ENCODE peak calls at places on chromosomes 1 and 21, in nine cellular contexts. N is breast epithelium; X is ACHN; C is LHCN-M2; B is NCI-H1105; K is 8988T; G is activated effector memory CD4-positive, alpha-beta T cell treated with anti-CD3 and anti-CD28 coated beads, Interleukin-2, amount 50 U/mL, for 16 hours; A is HT1080; P is mucosa of gallbladder. L is an unnamed sample.

GRCh38 chr1:201241716-201242115 is 41.6 kb upstream of the PKP1 start:
- DNase-seq in N (no peak), X (no peak), C (no peak), B (no peak), K (no peak), G (no peak), A (no peak), P (no peak), L (no peak)

GRCh38 chr1:116185161-116185701 is 74.0 kb downstream of the MAB21L3 start:
- DNase-seq in N (no peak), X (no peak), C (no peak), B (no peak), K (no peak), G (no peak), A (no peak), P (no peak), L (no peak)

GRCh38 chr1:95084317-95085176 is 11.8 kb upstream of the ALG14 start:
- DNase-seq in N (no peak), X (peak), C (peak), B (peak), K (peak), G (no peak), A (peak), P (no peak), L (no peak)

GRCh38 chr21:45390121-45390751 is 14.7 kb upstream of the COL18A1 start:
- DNase-seq in N (no peak), X (no peak), C (no peak), B (no peak), K (no peak), G (peak), A (no peak), P (no peak), L (no peak)

GRCh38 chr21:40245021-40245420 is 377.8 kb downstream of the PCP4 start:
- DNase-seq in N (no peak), X (no peak), C (no peak), B (no peak), K (no peak), G (no peak), A (no peak), P (no peak), L (no peak)

GRCh38 chr21:44919111-44919912 is 1.4 kb downstream of the ITGB2 start:
- DNase-seq in N (no peak), X (no peak), C (no peak), B (no peak), K (no peak), G (no peak), A (no peak), P (no peak), L (no peak)

GRCh38 chr1:95023399-95024050 is 49.2 kb downstream of the ALG14 start:
- DNase-seq in N (no peak), X (peak), C (peak), B (no peak), K (no peak), G (no peak), A (peak), P (no peak), L (no peak)

GRCh38 chr1:46340404-46341221 is at the start of gene NSUN4:
- DNase-seq in N (peak), X (peak), C (peak), B (peak), K (peak), G (peak), A (peak), P (peak), L (peak)

GRCh38 chr1:30143517-30143916 is 579.9 kb downstream of the MATN1 start:
- DNase-seq in N (no peak), X (no peak), C (no peak), B (no peak), K (no peak), G (no peak), A (no peak), P (no peak), L (no peak)

GRCh38 chr1:246203180-246203579 is 303.9 kb downstream of the SMYD3 start:
- DNase-seq in N (no peak), X (no peak), C (no peak), B (no peak), K (no peak), G (no peak), A (no peak), P (no peak), L (no peak)

GRCh38 chr1:230797376-230798186 is 50.4 kb downstream of the CAPN9 start:
- DNase-seq in N (peak), X (peak), C (peak), B (no peak), K (peak), G (no peak), A (peak), P (peak), L (peak)

GRCh38 chr1:92653605-92654381 is 131.1 kb downstream of the EVI5 start:
- DNase-seq in N (no peak), X (no peak), C (no peak), B (no peak), K (no peak), G (no peak), A (peak), P (no peak), L (no peak)

GRCh38 chr1:10122926-10123325 is 87.4 kb upstream of the KIF1B start:
- DNase-seq in N (no peak), X (no peak), C (no peak), B (no peak), K (no peak), G (no peak), A (no peak), P (no peak), L (no peak)

GRCh38 chr1:97778718-97779117 is 142.1 kb downstream of the DPYD start:
- DNase-seq in N (no peak), X (no peak), C (peak), B (no peak), K (no peak), G (no peak), A (no peak), P (no peak), L (peak)

GRCh38 chr1:241271427-241271826 is 85.6 kb downstream of the RGS7 start:
- DNase-seq in N (no peak), X (no peak), C (no peak), B (no peak), K (no peak), G (no peak), A (no peak), P (peak), L (no peak)

GRCh38 chr21:40471103-40471502 is 375.9 kb downstream of the DSCAM start:
- DNase-seq in N (no peak), X (no peak), C (no peak), B (no peak), K (no peak), G (no peak), A (no peak), P (no peak), L (no peak)

GRCh38 chr1:151002611-151003010 is 4.1 kb downstream of the MINDY1 start:
- DNase-seq in N (no peak), X (no peak), C (no peak), B (no peak), K (no peak), G (no peak), A (no peak), P (no peak), L (no peak)